ENCODE peak calls at places on chromosomes 2 and 18, in seven cellular contexts. Z is GM12892, X is K562, Y is HepG2, Q is H1, I is GM12878, T is SK-N-SH. D is an unnamed sample.

GRCh38 chr18:46334200-46334553 is 230.0 kb downstream of the HAUS1 start:
- DNase-seq in Y (no peak), Q (no peak), Z (no peak), T (no peak), X (no peak), I (no peak), D (no peak)

GRCh38 chr2:207505728-207506127 is 24.0 kb upstream of the CREB1 start:
- DNase-seq in X (no peak), Q (no peak), T (no peak), I (no peak), Z (no peak), Y (no peak), D (no peak)

GRCh38 chr2:225103737-225104141 is 61.5 kb upstream of the DOCK10 start:
- DNase-seq in I (no peak), X (no peak), T (no peak), Q (no peak), Y (no peak), Z (no peak), D (no peak)

GRCh38 chr2:215288112-215288815 is 23.6 kb upstream of the ATIC start:
- DNase-seq in Y (no peak), T (no peak), X (peak; percentile 75), Z (no peak), I (no peak), Q (no peak), D (no peak)

GRCh38 chr2:40332096-40332826 is 119.6 kb downstream of the SLC8A1 start:
- DNase-seq in T (peak; percentile 15), X (no peak), Z (no peak), I (no peak), Y (no peak), Q (no peak), D (no peak)

GRCh38 chr2:20104900-20105545 is 53.6 kb upstream of the LAPTM4A start:
- DNase-seq in Y (no peak), Z (no peak), I (no peak), T (no peak), Q (no peak), X (no peak), D (no peak)

GRCh38 chr2:234446404-234447076 is 50.3 kb downstream of the ARL4C start:
- DNase-seq in X (no peak), Y (no peak), I (peak; percentile 66), Z (peak; percentile 46), Q (no peak), T (no peak), D (no peak)

GRCh38 chr2:120037995-120038541 is 25.2 kb downstream of the EPB41L5 start:
- DNase-seq in X (no peak), Q (no peak), Y (no peak), T (no peak), I (no peak), Z (no peak), D (no peak)

GRCh38 chr18:35436076-35436649 is 59.0 kb upstream of the ZNF396 start:
- DNase-seq in Z (no peak), T (no peak), I (no peak), X (no peak), Y (no peak), Q (no peak), D (no peak)

GRCh38 chr2:186737737-186738508 is 44.1 kb downstream of the FAM171B start:
- DNase-seq in X (no peak), Z (no peak), T (no peak), Y (no peak), I (no peak), Q (no peak), D (no peak)

GRCh38 chr2:182426082-182426914 is 538 bp downstream of the PDE1A start:
- DNase-seq in Z (no peak), Y (no peak), T (no peak), X (no peak), Q (no peak), I (no peak), D (no peak)

DNA sequence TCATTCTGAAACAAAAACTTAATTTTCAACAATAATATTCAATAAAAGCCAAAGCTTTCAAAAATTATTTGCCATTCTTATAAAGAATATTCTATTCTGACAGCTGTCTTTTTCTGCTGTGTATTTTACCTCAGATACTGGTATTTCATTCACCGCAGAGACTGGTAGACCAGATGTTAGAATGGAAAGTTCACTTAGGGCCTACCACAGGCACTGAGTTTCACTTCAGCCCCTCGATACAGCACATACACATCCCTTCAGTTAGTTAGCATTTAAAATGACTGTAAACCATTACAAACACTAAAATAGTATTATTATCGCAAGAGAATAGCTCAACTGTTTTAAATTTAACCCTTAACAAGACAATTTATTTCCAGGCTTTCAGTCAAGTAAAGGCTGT is 24.2 kb upstream of the GATA6 start:
- DNase-seq in Y (no peak), T (no peak), Q (no peak), I (no peak), X (no peak), Z (no peak), D (no peak)
- TF ChIP-seq TAF1 in Y (no peak), T (no peak), Q (no peak), I (no peak), X (no peak), Z (no peak), D (no peak)

DNA sequence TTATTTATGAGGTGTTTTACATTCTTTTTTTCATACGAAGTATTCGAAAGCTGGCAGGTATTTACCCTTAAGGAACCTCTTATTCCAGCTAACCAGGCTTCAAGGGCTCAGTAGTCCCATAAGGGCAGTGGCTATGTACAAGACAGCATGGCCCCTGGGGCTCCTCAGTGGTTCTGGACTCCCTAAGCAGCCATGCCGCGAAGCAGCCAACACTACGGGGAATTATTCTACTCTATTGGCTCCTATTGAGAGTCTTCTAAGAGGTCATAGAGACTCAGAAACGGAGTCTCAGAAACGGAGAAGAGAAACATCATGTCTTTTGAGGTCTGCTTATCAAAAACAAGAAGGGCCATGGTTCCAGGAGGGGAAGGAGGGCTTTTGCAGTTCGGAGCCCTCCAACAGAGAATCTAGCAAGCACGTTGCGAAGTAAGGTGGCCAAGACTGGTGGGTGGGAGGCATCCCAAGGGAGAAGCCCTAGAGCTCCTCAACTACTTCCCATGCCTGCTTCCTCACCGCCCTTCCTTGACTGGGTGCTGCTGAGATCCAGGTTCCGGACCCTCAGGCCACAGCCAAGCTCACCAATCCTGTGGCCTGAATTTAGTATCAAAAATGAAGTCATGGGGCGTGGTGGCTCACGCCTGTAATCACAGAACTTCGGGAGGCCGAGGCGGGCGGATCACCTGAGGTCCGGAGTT is 109.7 kb downstream of the INO80D start:
- DNase-seq in Y (no peak), T (no peak), X (no peak), I (no peak), Z (no peak), Q (no peak), D (no peak)
- TF ChIP-seq TAF1 in Y (no peak), T (no peak), X (no peak), I (no peak), Z (no peak), Q (no peak), D (no peak)

GRCh38 chr18:58386780-58387179 is 242.1 kb downstream of the ALPK2 start:
- DNase-seq in I (no peak), T (no peak), Q (no peak), Z (no peak), X (no peak), Y (no peak), D (no peak)

GRCh38 chr18:58385472-58385871 is 243.4 kb downstream of the ALPK2 start:
- DNase-seq in X (no peak), I (no peak), Y (no peak), Q (no peak), Z (no peak), T (no peak), D (no peak)

GRCh38 chr18:58388736-58389135 is 240.2 kb downstream of the ALPK2 start:
- DNase-seq in T (no peak), I (no peak), Y (no peak), Q (no peak), Z (no peak), X (no peak), D (no peak)

GRCh38 chr18:58389745-58390144 is 239.1 kb downstream of the ALPK2 start:
- DNase-seq in Y (no peak), T (no peak), Z (no peak), X (no peak), I (no peak), Q (no peak), D (no peak)

DNA sequence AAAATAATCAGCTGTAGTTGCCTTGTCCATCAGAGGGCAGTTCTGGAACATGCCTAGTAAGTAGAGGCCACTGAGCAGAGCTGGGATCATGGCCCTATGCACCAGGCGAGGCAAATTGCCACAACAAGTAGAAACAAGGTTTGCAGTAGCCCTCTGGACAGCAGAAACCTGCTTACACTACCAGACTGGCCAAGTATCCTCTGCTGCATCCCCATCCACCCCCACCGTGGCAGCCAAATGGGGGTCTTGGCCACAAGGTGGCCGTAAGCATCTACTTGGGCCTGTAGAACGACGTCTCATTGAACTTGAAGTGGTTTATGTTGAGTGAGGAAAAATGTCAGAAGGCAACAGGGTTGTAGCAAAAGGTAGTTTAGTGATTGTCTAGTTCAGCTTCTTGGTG is 241.2 kb downstream of the ALPK2 start:
- DNase-seq in X (no peak), Z (no peak), Q (no peak), I (no peak), T (no peak), Y (no peak), D (no peak)
- TF ChIP-seq TAF1 in X (no peak), Z (no peak), Q (no peak), I (no peak), T (no peak), Y (no peak), D (no peak)

GRCh38 chr2:73982140-73982617 is 2.5 kb upstream of the TET3 start:
- DNase-seq in Z (no peak), I (no peak), Q (no peak), X (no peak), Y (no peak), T (no peak), D (no peak)

GRCh38 chr2:73979686-73980085 is 5.0 kb upstream of the TET3 start:
- DNase-seq in Z (no peak), T (no peak), Y (peak; percentile 35), X (no peak), Q (no peak), I (no peak), D (no peak)

GRCh38 chr2:73983322-73984202 is 1.1 kb upstream of the TET3 start:
- DNase-seq in I (no peak), Q (no peak), Y (peak; percentile 63), X (peak; percentile 56), T (peak; percentile 74), Z (peak; percentile 35), D (no peak)

GRCh38 chr2:73980566-73980965 is 4.1 kb upstream of the TET3 start:
- DNase-seq in Z (no peak), I (no peak), Y (peak; percentile 66), T (no peak), Q (no peak), X (no peak), D (no peak)

DNA sequence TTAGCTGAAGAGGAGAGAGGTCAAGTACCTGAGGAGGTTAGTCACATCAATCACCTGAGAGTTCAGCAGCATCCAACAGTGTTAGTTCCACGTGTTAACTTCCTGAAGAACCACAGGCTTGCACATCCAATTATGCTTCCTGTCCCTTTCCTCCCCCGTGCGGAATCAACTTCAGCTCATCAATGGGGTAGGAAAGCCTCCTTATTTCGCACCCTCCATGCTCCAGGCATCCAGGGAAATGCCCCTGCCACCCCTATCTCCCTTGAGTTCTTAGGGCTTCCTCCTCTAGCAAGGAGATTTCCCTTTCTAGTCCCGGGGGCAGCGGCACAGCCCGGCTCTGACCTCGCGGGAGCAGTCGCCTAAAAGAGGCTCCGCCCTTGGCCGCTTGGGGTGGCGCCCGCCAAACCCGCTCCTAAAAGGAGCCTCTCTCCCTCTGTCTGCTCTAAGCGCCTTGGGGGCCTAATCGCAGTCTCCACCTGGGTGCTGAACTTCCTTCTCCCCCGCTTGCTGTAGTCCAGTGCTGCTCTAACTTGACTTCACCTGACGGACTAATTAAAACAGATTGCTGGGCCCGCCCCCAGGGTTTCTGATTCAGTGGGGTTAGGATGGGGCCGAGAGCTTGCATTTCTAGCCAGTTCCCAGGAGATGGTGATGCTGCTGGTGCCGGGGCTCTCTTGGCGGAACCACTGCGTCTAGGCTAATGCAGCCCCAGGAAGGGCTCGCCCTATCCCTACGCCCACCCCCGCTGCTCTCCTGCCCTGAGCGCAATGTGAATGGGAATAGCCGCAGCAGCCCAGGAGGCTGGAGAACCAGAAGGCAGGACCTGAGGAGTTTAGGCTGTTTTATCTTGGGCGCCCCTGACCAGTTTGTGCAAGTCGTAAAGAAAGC is 3.4 kb upstream of the TET3 start:
- DNase-seq in X (peak; percentile 85), Z (peak; percentile 62), I (no peak), Q (peak; percentile 29), T (peak; percentile 47), Y (peak; percentile 25), D (peak; percentile 59)
- TF ChIP-seq TAF1 in X (peak; percentile 64), Z (no peak), I (no peak), Q (peak; percentile 54), T (no peak), Y (no peak), D (no peak)

D was measured in GM12891.